ENCODE peak calls at places on chromosome 7, in seven cellular contexts. Z is gastrocnemius medialis, K is GM12878, J is GM23248, W is IMR-90, D is A549, R is AG04450. A is an unnamed sample.

GRCh38 chr7:82288769-82289535 is 154.6 kb downstream of the CACNA2D1 start:
- DNase-seq in K (no peak), W (no peak), D (no peak), R (no peak), J (no peak), Z (no peak), A (no peak)

GRCh38 chr7:100975391-100975821 is 6.0 kb downstream of the MUC12 start:
- DNase-seq in K (no peak), Z (no peak), R (no peak), J (no peak), D (no peak), W (no peak), A (no peak)

GRCh38 chr7:130940907-130941306 is 206.9 kb upstream of the KLF14 start:
- DNase-seq in R (no peak), W (no peak), K (no peak), D (no peak), J (no peak), Z (no peak), A (no peak)

GRCh38 chr7:22200238-22200637 is 156.7 kb downstream of the RAPGEF5 start:
- DNase-seq in K (no peak), Z (no peak), D (no peak), J (no peak), R (no peak), W (no peak), A (no peak)

GRCh38 chr7:156240532-156240931 is 400.0 kb upstream of the RNF32 start:
- DNase-seq in W (no peak), J (no peak), R (no peak), D (no peak), K (no peak), Z (no peak), A (no peak)

GRCh38 chr7:122746948-122747347 is 44.2 kb upstream of the RNF148 start:
- DNase-seq in W (no peak), D (no peak), R (no peak), Z (no peak), K (peak; percentile 24), J (no peak), A (no peak)

GRCh38 chr7:100220833-100221718 is 1.3 kb downstream of the PVRIG start:
- DNase-seq in Z (no peak), R (no peak), K (peak; percentile 82), J (no peak), W (no peak), D (no peak), A (no peak)

GRCh38 chr7:12620371-12620770 is 49.9 kb downstream of the SCIN start:
- DNase-seq in K (no peak), R (no peak), J (peak; percentile 25), W (peak; percentile 62), Z (no peak), D (no peak), A (no peak)

GRCh38 chr7:134552105-134552504 is 3.2 kb downstream of the AKR1B15 start:
- DNase-seq in J (peak; percentile 6), R (no peak), W (peak; percentile 20), D (peak; percentile 65), K (no peak), Z (peak; percentile 61), A (no peak)

GRCh38 chr7:106870983-106871410 is 5.9 kb downstream of the PIK3CG start:
- DNase-seq in R (peak; percentile 4), J (peak; percentile 12), W (peak; percentile 49), Z (no peak), K (peak; percentile 95), D (no peak), A (no peak)

GRCh38 chr7:114084381-114085312 is 165.8 kb upstream of the PPP1R3A start:
- DNase-seq in W (no peak), J (peak; percentile 65), K (no peak), Z (peak; percentile 52), R (no peak), D (no peak), A (no peak)

GRCh38 chr7:88042157-88042556 is 108.1 kb downstream of the ADAM22 start:
- DNase-seq in J (no peak), K (no peak), W (no peak), Z (no peak), R (no peak), D (no peak), A (no peak)

GRCh38 chr7:81053623-81054022 is 134.8 kb upstream of the SEMA3C start:
- DNase-seq in Z (no peak), D (peak; percentile 72), W (peak; percentile 69), K (no peak), J (no peak), R (peak; percentile 7), A (no peak)

GRCh38 chr7:27134392-27134791 is 3.8 kb upstream of the HOXA4 start:
- DNase-seq in K (peak; percentile 19), D (no peak), W (peak; percentile 97), Z (peak; percentile 78), J (peak; percentile 96), R (peak; percentile 83), A (no peak)

GRCh38 chr7:27427416-27427815 is 184.8 kb downstream of the EVX1 start:
- DNase-seq in R (no peak), Z (no peak), D (no peak), J (no peak), W (no peak), K (no peak), A (no peak)

GRCh38 chr7:101308245-101309085 is 13.1 kb downstream of the IFT22 start:
- DNase-seq in R (no peak), J (peak; percentile 44), W (no peak), Z (no peak), K (no peak), D (peak; percentile 89), A (no peak)

DNA sequence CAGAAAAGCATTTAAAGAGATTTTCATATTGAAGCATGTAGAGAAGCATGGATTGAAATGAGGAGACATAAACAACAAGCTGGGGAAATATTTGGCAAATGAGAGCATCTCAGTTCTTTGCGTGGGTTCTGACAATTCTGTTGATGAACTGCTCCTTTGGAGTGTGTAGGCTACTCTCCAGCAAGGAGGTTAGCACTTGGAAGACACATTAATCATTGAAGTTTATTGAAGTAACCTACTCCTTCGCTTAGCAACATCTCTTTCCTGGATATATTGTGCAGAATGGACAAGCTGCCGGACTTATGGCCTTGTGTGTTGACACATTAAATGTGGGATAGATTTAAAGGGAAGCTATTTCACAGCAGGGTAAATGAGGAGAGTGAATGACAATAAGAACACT is 354.5 kb upstream of the VWC2 start:
- DNase-seq in Z (no peak), W (no peak), J (no peak), D (no peak), R (no peak), K (no peak), A (no peak)
- H3K27ac ChIP-seq in Z (no peak overlapping the region), W (no peak overlapping the region), J (no peak overlapping the region), D (no peak overlapping the region), R (no peak overlapping the region), K (no peak overlapping the region), A (no peak overlapping the region)

GRCh38 chr7:70353948-70354335 is 755.7 kb downstream of the AUTS2 start:
- DNase-seq in W (no peak), Z (no peak), J (no peak), R (no peak), D (no peak), K (no peak), A (no peak)

GRCh38 chr7:70354409-70355169 is 756.3 kb downstream of the AUTS2 start:
- DNase-seq in K (no peak), J (peak; percentile 39), D (no peak), Z (no peak), R (no peak), W (no peak), A (no peak)

GRCh38 chr7:70355591-70356323 is 757.5 kb downstream of the AUTS2 start:
- DNase-seq in D (no peak), K (no peak), W (no peak), R (no peak), J (no peak), Z (no peak), A (no peak)

GRCh38 chr7:70352088-70352487 is 753.8 kb downstream of the AUTS2 start:
- DNase-seq in Z (no peak), K (no peak), D (no peak), J (no peak), W (no peak), R (no peak), A (no peak)

DNA sequence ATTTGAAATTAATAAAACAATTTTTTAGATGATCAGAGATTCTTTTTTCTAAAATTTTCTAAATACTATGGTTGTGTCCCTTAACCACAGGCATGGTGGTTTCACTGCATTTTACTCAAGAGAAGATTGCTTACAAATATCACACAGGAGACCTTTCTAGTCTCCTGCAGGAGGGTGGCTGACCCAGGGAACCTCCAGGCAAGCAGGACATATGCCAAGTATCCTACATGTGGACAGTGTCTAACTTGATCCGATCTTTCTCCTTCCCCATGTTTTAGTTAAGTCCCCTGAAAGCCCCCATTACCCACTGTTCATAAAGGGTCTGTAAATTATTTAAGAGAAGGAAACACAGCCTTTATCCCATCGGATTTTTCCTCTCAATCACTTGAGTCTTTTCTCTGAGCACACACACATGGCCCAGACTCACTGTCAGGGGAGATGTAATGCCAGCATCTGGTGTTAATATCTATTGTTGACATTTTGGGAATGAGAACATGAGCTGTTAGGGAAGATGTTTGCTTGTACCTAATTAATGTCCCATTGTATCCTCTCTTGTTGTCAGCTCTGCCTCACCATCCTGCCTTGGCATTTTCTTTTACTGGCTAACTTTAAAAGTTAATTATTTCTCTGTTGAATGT is 755.2 kb downstream of the AUTS2 start:
- DNase-seq in Z (no peak), W (no peak), R (no peak), K (no peak), J (peak; percentile 18), D (no peak), A (no peak)
- H3K27ac ChIP-seq in Z (no peak overlapping the region), W (no peak overlapping the region), R (no peak overlapping the region), K (no peak overlapping the region), J (no peak overlapping the region), D (no peak overlapping the region), A (no peak overlapping the region)

GRCh38 chr7:30173058-30173897 is 38.5 kb downstream of the MTURN start:
- DNase-seq in K (no peak), W (peak; percentile 89), D (peak; percentile 48), R (peak; percentile 83), Z (peak; percentile 95), J (peak; percentile 98), A (peak; percentile 69)
- H3K27ac ChIP-seq in K (no peak overlapping the region), W (no peak overlapping the region), D (no peak overlapping the region), R (no peak overlapping the region), Z (peak overlapping the region; percentile 83), J (peak overlapping the region; percentile 78), A (peak overlapping the region; percentile 62)

GRCh38 chr7:99128076-99128950 is 15.6 kb downstream of the SMURF1 start:
- DNase-seq in D (no peak), J (peak; percentile 67), R (no peak), W (no peak), Z (no peak), K (no peak), A (no peak)
- H3K27ac ChIP-seq in D (no peak overlapping the region), J (peak overlapping the region; percentile 99), R (no peak overlapping the region), W (no peak overlapping the region), Z (peak overlapping the region; percentile 36), K (no peak overlapping the region), A (peak overlapping the region; percentile 69)

DNA sequence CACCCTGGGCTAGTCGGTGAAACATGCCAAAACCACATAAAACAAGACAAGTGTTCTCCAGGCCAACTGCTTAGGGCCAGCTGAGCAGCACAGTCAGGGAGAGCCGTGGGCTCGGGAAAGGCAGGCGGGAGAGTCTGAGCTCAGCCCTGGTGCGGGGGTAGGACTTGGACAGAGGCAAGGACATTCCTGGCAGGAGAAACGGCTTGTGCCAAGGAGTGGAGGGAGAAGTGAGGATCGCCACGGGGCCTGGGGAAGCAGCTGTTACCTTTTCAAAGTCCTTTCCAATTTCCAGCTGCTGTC is 4.2 kb downstream of the ELN start:
- DNase-seq in W (peak; percentile 77), J (peak; percentile 92), Z (peak; percentile 46), D (no peak), R (no peak), K (no peak), A (peak; percentile 13)
- H3K27ac ChIP-seq in W (no peak overlapping the region), J (no peak overlapping the region), Z (peak overlapping the region; percentile 52), D (peak overlapping the region; percentile 30), R (no peak overlapping the region), K (no peak overlapping the region), A (peak overlapping the region; percentile 50)

A was measured in substantia nigra.